ENCODE peak calls at places on chromosomes 16 and 17, in nine cellular contexts. Y is NCI-H1105; T is fibroblast of the conjunctiva; A is pancreas; F is amniotic stem cell; B is NCI-H1092 treated with DMSO at 0.1 percent for 48 hours; O is stimulated activated naive B cell treated with anti-CD40 and anti-IgM and Interleukin-4, amounts not matched to agents 10 μg/mL and 1 μg/mL and 100 μg/mL, for 72 hours; N is amniotic epithelial cell; P is putamen. K is an unnamed sample.

GRCh38 chr16:2962334-2963073 is 1.6 kb upstream of the KREMEN2 start:
- DNase-seq in Y (no peak), T (no peak), A (peak), F (no peak), B (no peak), O (no peak), N (no peak), P (no peak), K (no peak)

GRCh38 chr16:85243312-85243711 is 131.0 kb upstream of the CIBAR2 start:
- DNase-seq in Y (no peak), T (no peak), A (no peak), F (no peak), B (no peak), O (no peak), N (no peak), P (no peak), K (no peak)

GRCh38 chr17:50127661-50128361 is 2.1 kb downstream of the SAMD14 start:
- DNase-seq in Y (no peak), T (no peak), A (no peak), F (no peak), B (no peak), O (no peak), N (peak), P (no peak), K (no peak)

GRCh38 chr16:17885659-17886200 is 415.0 kb upstream of the XYLT1 start:
- DNase-seq in Y (no peak), T (no peak), A (no peak), F (no peak), B (no peak), O (no peak), N (no peak), P (no peak), K (no peak)

GRCh38 chr17:2716649-2717048 is 5.1 kb upstream of the CLUH start:
- DNase-seq in Y (no peak), T (no peak), A (no peak), F (no peak), B (no peak), O (no peak), N (no peak), P (no peak), K (no peak)

GRCh38 chr17:67441052-67441738 is 64.1 kb downstream of the PITPNC1 start:
- DNase-seq in Y (no peak), T (no peak), A (no peak), F (no peak), B (no peak), O (no peak), N (peak), P (no peak), K (no peak)

GRCh38 chr17:68456529-68457167 is 648 bp downstream of the WIPI1 start:
- DNase-seq in Y (no peak), T (peak), A (peak), F (peak), B (no peak), O (no peak), N (peak), P (peak), K (peak)

GRCh38 chr17:35536664-35537160 is 766 bp downstream of the SLFN12L start:
- DNase-seq in Y (no peak), T (no peak), A (no peak), F (no peak), B (no peak), O (no peak), N (no peak), P (no peak), K (no peak)

GRCh38 chr17:16872351-16872751 is 99.6 kb downstream of the TNFRSF13B start:
- DNase-seq in Y (no peak), T (no peak), A (no peak), F (no peak), B (no peak), O (no peak), N (no peak), P (no peak), K (no peak)

GRCh38 chr16:87227651-87228015 is 89.6 kb downstream of the C16orf95 start:
- DNase-seq in Y (no peak), T (no peak), A (no peak), F (no peak), B (no peak), O (no peak), N (no peak), P (no peak), K (no peak)

GRCh38 chr17:34178047-34178446 is 77.0 kb upstream of the CCL2 start:
- DNase-seq in Y (no peak), T (no peak), A (no peak), F (no peak), B (no peak), O (no peak), N (no peak), P (no peak), K (no peak)

GRCh38 chr17:2872282-2872681 is 76.0 kb downstream of the RAP1GAP2 start:
- DNase-seq in Y (no peak), T (no peak), A (no peak), F (no peak), B (no peak), O (no peak), N (no peak), P (no peak), K (no peak)

GRCh38 chr17:18331879-18332278 is 16.8 kb downstream of the SMCR8 start:
- DNase-seq in Y (no peak), T (no peak), A (no peak), F (no peak), B (no peak), O (no peak), N (no peak), P (no peak), K (no peak)

GRCh38 chr17:45046536-45047125 is 4.8 kb downstream of the DCAKD start:
- DNase-seq in Y (no peak), T (no peak), A (no peak), F (no peak), B (no peak), O (peak), N (peak), P (no peak), K (no peak)

GRCh38 chr17:66975614-66976378 is 11.3 kb downstream of the CACNG4 start:
- DNase-seq in Y (no peak), T (no peak), A (no peak), F (no peak), B (no peak), O (no peak), N (no peak), P (no peak), K (no peak)

GRCh38 chr16:70772493-70772892 is 28.5 kb downstream of the VAC14 start:
- DNase-seq in Y (no peak), T (no peak), A (no peak), F (no peak), B (no peak), O (no peak), N (peak), P (no peak), K (no peak)

GRCh38 chr17:65633988-65634387 is 72.5 kb upstream of the AXIN2 start:
- DNase-seq in Y (peak), T (no peak), A (no peak), F (no peak), B (peak), O (no peak), N (peak), P (no peak), K (no peak)

GRCh38 chr17:41520821-41521521 is 2.3 kb upstream of the KRT15 start:
- DNase-seq in Y (peak), T (no peak), A (no peak), F (no peak), B (peak), O (no peak), N (peak), P (no peak), K (no peak)

GRCh38 chr16:25192096-25192495 is 24.7 kb upstream of the AQP8 start:
- DNase-seq in Y (no peak), T (no peak), A (no peak), F (no peak), B (no peak), O (no peak), N (no peak), P (no peak), K (no peak)

GRCh38 chr16:83968891-83969672 is 1.0 kb downstream of the NECAB2 start:
- DNase-seq in Y (no peak), T (no peak), A (no peak), F (no peak), B (no peak), O (no peak), N (no peak), P (no peak), K (no peak)

GRCh38 chr16:66824006-66824405 is 6.8 kb downstream of the NAE1 start:
- DNase-seq in Y (no peak), T (no peak), A (no peak), F (no peak), B (no peak), O (no peak), N (peak), P (no peak), K (peak)

GRCh38 chr16:81873843-81874752 is 95.0 kb downstream of the PLCG2 start:
- DNase-seq in Y (no peak), T (no peak), A (peak), F (peak), B (no peak), O (peak), N (peak), P (no peak), K (no peak)

GRCh38 chr16:87325480-87325879 is 8.3 kb upstream of the C16orf95 start:
- DNase-seq in Y (no peak), T (no peak), A (no peak), F (no peak), B (no peak), O (no peak), N (no peak), P (no peak), K (no peak)

GRCh38 chr16:9160551-9160911 is 69.1 kb downstream of the HAPSTR1 start:
- DNase-seq in Y (no peak), T (no peak), A (no peak), F (no peak), B (no peak), O (no peak), N (no peak), P (no peak), K (no peak)

GRCh38 chr16:64364894-64365293 is 757.0 kb downstream of the CDH11 start:
- DNase-seq in Y (no peak), T (no peak), A (no peak), F (no peak), B (no peak), O (no peak), N (no peak), P (no peak), K (no peak)

GRCh38 chr16:77570574-77570973 is 135.7 kb upstream of the ADAMTS18 start:
- DNase-seq in Y (no peak), T (no peak), A (no peak), F (no peak), B (no peak), O (no peak), N (no peak), P (no peak), K (no peak)

GRCh38 chr16:11896776-11897175 is 19.0 kb downstream of the GSPT1 start:
- DNase-seq in Y (no peak), T (no peak), A (no peak), F (peak), B (no peak), O (no peak), N (peak), P (no peak), K (peak)

GRCh38 chr17:65385726-65386125 is 175.7 kb downstream of the AXIN2 start:
- DNase-seq in Y (no peak), T (no peak), A (no peak), F (no peak), B (no peak), O (no peak), N (no peak), P (no peak), K (no peak)

GRCh38 chr16:56269824-56270684 is 78.8 kb downstream of the GNAO1 start:
- DNase-seq in Y (no peak), T (no peak), A (no peak), F (peak), B (peak), O (no peak), N (peak), P (peak), K (peak)

GRCh38 chr16:27405546-27406451 is 3.8 kb downstream of the IL21R start:
- DNase-seq in Y (no peak), T (no peak), A (no peak), F (no peak), B (no peak), O (peak), N (no peak), P (no peak), K (no peak)

K was measured in stromal cell of bone marrow.